ENCODE peak calls at places on chromosomes 5 and 9, in nine cellular contexts. U, E, L, M, Z, X, D, K and O are unnamed samples.

GRCh38 chr5:175347027-175347426 is 97.0 kb downstream of the DRD1 start:
- DNase-seq in X (no peak), D (peak; percentile 61), L (no peak), U (no peak), Z (no peak), E (no peak), M (peak; percentile 26), K (no peak), O (peak; percentile 8)

GRCh38 chr9:101880846-101881245 is 142.4 kb upstream of the GRIN3A start:
- DNase-seq in U (no peak), X (no peak), D (no peak), M (no peak), K (no peak), L (no peak), E (no peak), Z (no peak), O (no peak)

GRCh38 chr9:78707481-78707977 is 410.6 kb downstream of the PSAT1 start:
- DNase-seq in M (no peak), X (no peak), E (peak; percentile 61), U (no peak), Z (no peak), K (no peak), L (no peak), D (no peak), O (peak; percentile 43)

GRCh38 chr5:142512680-142513042 is 173.2 kb downstream of the FGF1 start:
- DNase-seq in M (no peak), D (no peak), Z (no peak), E (peak; percentile 90), X (peak; percentile 82), U (no peak), K (no peak), L (peak; percentile 47), O (no peak)

GRCh38 chr9:130857864-130858730 is 23.0 kb downstream of the ABL1 start:
- DNase-seq in L (peak; percentile 95), E (peak; percentile 90), Z (peak; percentile 40), D (no peak), M (no peak), X (no peak), K (peak; percentile 46), U (peak; percentile 53), O (peak; percentile 97)

GRCh38 chr5:57041570-57041969 is 89.6 kb upstream of the MIER3 start:
- DNase-seq in E (no peak), X (no peak), L (no peak), M (no peak), U (no peak), Z (no peak), D (no peak), K (no peak), O (no peak)

GRCh38 chr5:122264610-122265009 is 47.4 kb upstream of the SNCAIP start:
- DNase-seq in K (no peak), Z (no peak), M (no peak), L (no peak), X (no peak), U (no peak), D (no peak), E (no peak), O (no peak)

GRCh38 chr9:13001989-13002580 is 227.3 kb downstream of the LURAP1L start:
- DNase-seq in L (no peak), U (no peak), K (no peak), X (no peak), E (no peak), M (no peak), Z (no peak), D (no peak), O (no peak)

GRCh38 chr5:37668524-37669047 is 171.3 kb downstream of the GDNF start:
- DNase-seq in L (peak; percentile 99), K (peak; percentile 88), U (peak; percentile 48), D (peak; percentile 72), M (no peak), X (peak; percentile 94), E (peak; percentile 99), Z (peak; percentile 73), O (peak; percentile 95)

GRCh38 chr5:145847499-145848497 is 12.7 kb upstream of the PRELID2 start:
- DNase-seq in X (peak; percentile 21), K (no peak), L (peak; percentile 80), D (no peak), Z (no peak), U (no peak), M (no peak), E (peak; percentile 82), O (peak; percentile 80)

GRCh38 chr5:1926071-1926440 is 43.3 kb upstream of the IRX4 start:
- DNase-seq in L (no peak), X (no peak), U (no peak), E (no peak), K (no peak), D (no peak), Z (no peak), M (no peak), O (no peak)

GRCh38 chr9:26170224-26170623 is 492.0 kb upstream of the TUSC1 start:
- DNase-seq in M (no peak), U (no peak), Z (no peak), K (no peak), L (no peak), X (no peak), E (no peak), D (no peak), O (peak; percentile 29)

GRCh38 chr5:151164687-151165392 is 7.3 kb upstream of the ANXA6 start:
- DNase-seq in E (peak; percentile 89), M (peak; percentile 77), Z (peak; percentile 83), X (peak; percentile 81), D (peak; percentile 80), L (peak; percentile 66), U (peak; percentile 76), K (peak; percentile 91), O (peak; percentile 86)

GRCh38 chr5:94469889-94470288 is 148.5 kb downstream of the KIAA0825 start:
- DNase-seq in L (peak; percentile 15), X (no peak), M (no peak), K (no peak), U (no peak), E (peak; percentile 84), D (peak; percentile 3), Z (no peak), O (peak; percentile 63)

GRCh38 chr5:127757576-127757975 is 54.4 kb downstream of the CCDC192 start:
- DNase-seq in Z (peak; percentile 46), U (no peak), E (peak; percentile 82), X (peak; percentile 15), D (peak; percentile 19), M (peak; percentile 43), K (peak; percentile 83), L (peak; percentile 72), O (peak; percentile 81)

GRCh38 chr5:95620030-95620869 is at the start of gene GPR150:
- DNase-seq in Z (peak; percentile 82), D (peak; percentile 61), X (peak; percentile 27), M (peak; percentile 72), K (peak; percentile 39), U (no peak), L (peak; percentile 14), E (peak; percentile 46), O (no peak)

GRCh38 chr5:95621839-95622629 is 2.1 kb downstream of the GPR150 start:
- DNase-seq in X (no peak), Z (peak; percentile 60), L (no peak), U (no peak), K (no peak), E (no peak), M (no peak), D (no peak), O (no peak)

GRCh38 chr5:95619518-95620029 is 313 bp upstream of the GPR150 start:
- DNase-seq in U (no peak), D (no peak), E (no peak), X (no peak), M (no peak), L (no peak), K (no peak), Z (no peak), O (no peak)

GRCh38 chr5:95619096-95619495 is 791 bp upstream of the GPR150 start:
- DNase-seq in L (peak; percentile 44), Z (no peak), X (no peak), E (peak; percentile 20), M (no peak), D (no peak), K (peak; percentile 45), U (no peak), O (peak; percentile 72)

DNA sequence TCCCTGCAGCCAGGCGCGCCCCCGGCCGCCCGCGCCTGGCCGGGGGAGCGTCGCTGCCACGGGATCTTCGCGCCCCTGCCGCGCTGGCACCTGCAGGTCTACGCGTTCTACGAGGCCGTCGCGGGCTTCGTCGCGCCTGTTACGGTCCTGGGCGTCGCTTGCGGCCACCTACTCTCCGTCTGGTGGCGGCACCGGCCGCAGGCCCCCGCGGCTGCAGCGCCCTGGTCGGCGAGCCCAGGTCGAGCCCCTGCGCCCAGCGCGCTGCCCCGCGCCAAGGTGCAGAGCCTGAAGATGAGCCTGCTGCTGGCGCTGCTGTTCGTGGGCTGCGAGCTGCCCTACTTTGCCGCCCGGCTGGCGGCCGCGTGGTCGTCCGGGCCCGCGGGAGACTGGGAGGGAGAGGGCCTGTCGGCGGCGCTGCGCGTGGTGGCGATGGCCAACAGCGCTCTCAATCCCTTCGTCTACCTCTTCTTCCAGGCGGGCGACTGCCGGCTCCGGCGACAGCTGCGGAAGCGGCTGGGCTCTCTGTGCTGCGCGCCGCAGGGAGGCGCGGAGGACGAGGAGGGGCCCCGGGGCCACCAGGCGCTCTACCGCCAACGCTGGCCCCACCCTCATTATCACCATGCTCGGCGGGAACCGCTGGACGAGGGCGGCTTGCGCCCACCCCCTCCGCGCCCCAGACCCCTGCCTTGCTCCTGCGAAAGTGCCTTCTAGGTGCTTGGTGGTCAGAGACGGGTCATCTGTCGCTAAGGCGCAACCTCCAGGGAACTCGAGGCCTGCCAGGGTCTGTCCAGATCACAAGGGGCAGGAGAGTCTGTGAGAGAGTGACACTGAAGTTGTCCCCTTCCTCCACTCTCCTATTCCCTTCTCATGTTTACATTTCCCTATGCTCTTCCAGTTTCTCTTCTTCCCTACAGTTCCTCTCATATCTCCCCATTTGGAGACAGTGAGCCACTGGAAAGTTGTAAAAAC is 1.3 kb downstream of the GPR150 start:
- DNase-seq in L (no peak), K (peak; percentile 44), E (peak; percentile 23), U (no peak), Z (peak; percentile 67), X (peak; percentile 31), M (peak; percentile 79), D (peak; percentile 27), O (no peak)
- H3K4me3 ChIP-seq in L (peak overlapping the region; percentile 64), K (peak overlapping the region; percentile 54), E (peak overlapping the region; percentile 66), U (peak overlapping the region; percentile 74), Z (peak overlapping the region; percentile 58), X (peak overlapping the region; percentile 60), M (peak overlapping the region; percentile 56), D (peak overlapping the region; percentile 43), O (peak overlapping the region; percentile 59)

GRCh38 chr5:179802950-179803562 is 3.6 kb downstream of the MGAT4B start:
- DNase-seq in Z (no peak), D (no peak), M (peak; percentile 88), E (no peak), K (no peak), X (peak; percentile 58), U (no peak), L (no peak), O (no peak)
- H3K4me3 ChIP-seq in Z (no peak overlapping the region), D (no peak overlapping the region), M (no peak overlapping the region), E (no peak overlapping the region), K (no peak overlapping the region), X (no peak overlapping the region), U (no peak overlapping the region), L (no peak overlapping the region), O (no peak overlapping the region)

GRCh38 chr5:131794596-131794995 is 2.2 kb downstream of the FNIP1 start:
- DNase-seq in M (no peak), D (no peak), U (no peak), E (no peak), X (no peak), K (no peak), Z (no peak), L (no peak), O (no peak)
- H3K4me3 ChIP-seq in M (no peak overlapping the region), D (no peak overlapping the region), U (peak overlapping the region; percentile 82), E (peak overlapping the region; percentile 94), X (peak overlapping the region; percentile 95), K (no peak overlapping the region), Z (no peak overlapping the region), L (peak overlapping the region; percentile 98), O (peak overlapping the region; percentile 76)

GRCh38 chr5:58457040-58457439 is 2.8 kb downstream of the PLK2 start:
- DNase-seq in K (peak; percentile 17), M (no peak), X (no peak), Z (no peak), E (no peak), D (no peak), L (no peak), U (no peak), O (peak; percentile 64)
- H3K4me3 ChIP-seq in K (peak overlapping the region; percentile 92), M (no peak overlapping the region), X (peak overlapping the region; percentile 90), Z (no peak overlapping the region), E (peak overlapping the region; percentile 85), D (no peak overlapping the region), L (peak overlapping the region; percentile 91), U (peak overlapping the region; percentile 90), O (peak overlapping the region; percentile 83)